ENCODE peak calls at places on chromosomes 2 and 18, in nine cellular contexts. Q, F, U, W, V, N, B, D and M are unnamed samples.

GRCh38 chr2:135744761-135745314 is 3.2 kb downstream of the UBXN4 start:
- DNase-seq in U (peak; percentile 42), V (peak; percentile 97), B (peak; percentile 55), F (peak; percentile 4), W (peak; percentile 18), Q (peak; percentile 21), D (peak; percentile 39), N (no peak), M (no peak)

GRCh38 chr18:13229021-13229671 is 10.6 kb downstream of the LDLRAD4 start:
- DNase-seq in B (no peak), F (no peak), V (no peak), W (no peak), D (no peak), N (no peak), Q (no peak), U (no peak), M (no peak)

GRCh38 chr2:29561241-29562027 is 360.0 kb downstream of the ALK start:
- DNase-seq in U (no peak), F (no peak), B (no peak), N (no peak), W (peak; percentile 18), V (no peak), D (no peak), Q (no peak), M (no peak)

GRCh38 chr2:12452211-12452610 is 264.5 kb upstream of the TRIB2 start:
- DNase-seq in D (no peak), N (no peak), B (no peak), V (no peak), U (peak; percentile 89), F (no peak), W (peak; percentile 71), Q (no peak), M (no peak)

GRCh38 chr2:111024496-111024895 is 96.2 kb upstream of the BCL2L11 start:
- DNase-seq in N (no peak), F (no peak), U (no peak), D (no peak), W (no peak), Q (no peak), V (no peak), B (no peak), M (no peak)

GRCh38 chr2:190469770-190470169 is 61.6 kb downstream of the MFSD6 start:
- DNase-seq in F (peak; percentile 16), D (peak; percentile 48), V (peak; percentile 86), B (no peak), Q (peak; percentile 34), U (peak; percentile 86), W (peak; percentile 96), N (no peak), M (no peak)

GRCh38 chr18:68662779-68663178 is 52.1 kb downstream of the TMX3 start:
- DNase-seq in N (no peak), Q (no peak), U (peak; percentile 66), F (no peak), B (no peak), D (no peak), V (peak; percentile 44), W (peak; percentile 42), M (no peak)

GRCh38 chr2:172427990-172428840 is 829 bp downstream of the ITGA6 start:
- DNase-seq in U (no peak), Q (no peak), B (peak; percentile 70), N (no peak), V (peak; percentile 45), D (peak; percentile 62), F (peak; percentile 59), W (no peak), M (peak; percentile 29)

GRCh38 chr2:111100765-111101162 is 19.9 kb upstream of the BCL2L11 start:
- DNase-seq in W (no peak), Q (no peak), F (no peak), B (peak; percentile 38), N (no peak), D (no peak), U (no peak), V (peak; percentile 68), M (no peak)

GRCh38 chr2:26561376-26561775 is 79.8 kb downstream of the CIB4 start:
- DNase-seq in F (no peak), N (no peak), W (no peak), V (no peak), Q (no peak), U (no peak), B (no peak), D (no peak), M (no peak)

GRCh38 chr2:26558271-26559043 is 80.5 kb upstream of the OTOF start:
- DNase-seq in V (no peak), U (peak; percentile 34), Q (no peak), W (peak; percentile 9), B (no peak), F (no peak), N (no peak), D (peak; percentile 26), M (peak; percentile 24)

GRCh38 chr2:26559044-26559405 is 81.1 kb upstream of the OTOF start:
- DNase-seq in Q (no peak), F (no peak), U (no peak), D (no peak), V (no peak), B (no peak), W (no peak), N (no peak), M (no peak)

GRCh38 chr2:26560892-26561291 is 80.3 kb downstream of the CIB4 start:
- DNase-seq in B (no peak), N (no peak), F (no peak), Q (no peak), U (no peak), W (no peak), V (no peak), D (no peak), M (no peak)

DNA sequence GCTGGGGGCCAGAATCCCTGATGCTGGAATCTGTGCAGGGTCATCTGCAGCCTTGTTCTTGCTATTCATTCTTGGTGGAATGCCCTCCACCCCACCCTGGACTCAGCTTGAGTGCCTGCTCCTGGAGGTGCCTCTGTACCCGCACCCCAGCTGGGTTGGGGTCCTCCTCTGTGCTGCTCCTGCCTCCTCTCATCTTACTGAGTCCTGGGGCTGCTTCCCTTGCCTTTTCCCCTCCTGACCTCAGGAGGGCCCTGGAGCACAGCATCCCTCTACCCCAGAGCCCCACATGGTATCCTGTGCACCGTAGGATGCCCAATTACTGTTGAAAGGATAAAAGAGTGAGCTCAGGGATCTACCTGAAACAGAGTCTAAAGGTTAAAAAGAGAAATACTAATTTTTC is 81.6 kb downstream of the CIB4 start:
- DNase-seq in W (no peak), V (no peak), B (no peak), U (no peak), N (no peak), F (no peak), D (no peak), Q (no peak), M (no peak)
- TF ChIP-seq CTCF in W (no peak), V (no peak), B (no peak), U (no peak), N (no peak), F (no peak), D (no peak), Q (no peak), M (no peak)

DNA sequence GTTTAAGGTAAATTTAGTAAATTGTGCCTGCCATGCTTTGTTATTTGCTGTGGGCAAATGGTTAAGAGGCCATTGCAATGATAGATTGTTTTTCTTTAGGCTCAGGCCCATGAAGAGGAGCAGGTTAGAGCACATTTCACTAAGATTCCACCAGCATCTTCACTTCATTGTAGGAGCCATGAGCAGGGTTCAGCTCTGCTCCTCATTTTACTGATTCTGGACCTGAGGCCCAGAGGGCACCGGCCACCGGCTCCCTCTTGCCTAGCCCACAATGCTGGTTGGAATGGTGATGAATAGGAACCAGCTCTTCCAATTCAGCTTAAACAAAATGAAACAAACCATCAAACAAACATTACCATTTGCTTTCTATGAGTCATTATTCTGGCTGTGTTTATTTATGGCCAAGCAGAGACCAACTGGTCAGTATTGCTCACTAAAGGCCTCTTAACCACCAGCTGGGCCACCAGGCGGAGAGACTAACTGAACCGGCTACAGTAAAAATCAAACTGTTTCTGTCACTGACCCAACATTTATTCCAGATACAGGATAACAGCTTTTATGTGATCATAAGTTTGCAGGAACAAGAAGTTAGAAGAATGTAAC is 176.7 kb downstream of the MTX2 start:
- DNase-seq in V (no peak), W (peak; percentile 19), U (peak; percentile 54), Q (no peak), D (no peak), N (peak; percentile 35), F (no peak), B (no peak), M (no peak)
- TF ChIP-seq CTCF in V (no peak), W (no peak), U (peak; percentile 7), Q (no peak), D (no peak), N (no peak), F (no peak), B (no peak), M (no peak)

DNA sequence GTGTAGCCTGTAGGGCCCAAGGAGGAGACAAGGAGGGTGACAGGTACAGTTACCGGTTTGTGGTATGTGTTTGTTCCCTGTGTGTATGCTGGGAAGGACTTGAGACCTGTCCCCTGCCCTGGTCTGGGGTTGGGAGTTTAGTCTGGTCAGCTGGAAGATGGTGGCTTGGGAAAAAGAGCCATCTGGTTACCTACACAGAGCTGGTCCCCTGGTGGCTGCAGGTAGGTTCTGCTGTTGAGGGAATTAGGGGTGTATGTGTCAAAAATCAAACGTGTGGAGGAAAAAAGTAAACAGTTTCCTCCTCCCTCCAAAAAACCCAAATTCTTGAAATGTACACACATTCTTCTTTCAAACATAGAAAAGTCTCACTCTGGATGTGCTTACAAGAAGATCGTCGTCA is 24.3 kb downstream of the PTMA start:
- DNase-seq in V (no peak), B (no peak), N (no peak), Q (no peak), U (no peak), D (no peak), F (no peak), W (no peak), M (no peak)
- TF ChIP-seq CTCF in V (peak; percentile 28), B (no peak), N (no peak), Q (no peak), U (peak; percentile 22), D (no peak), F (no peak), W (no peak), M (peak; percentile 23)

GRCh38 chr18:1528447-1528846 is 623.8 kb downstream of the ADCYAP1 start:
- DNase-seq in W (no peak), U (no peak), N (no peak), B (no peak), F (no peak), V (no peak), D (no peak), Q (no peak), M (no peak)
- TF ChIP-seq CTCF in W (no peak), U (no peak), N (no peak), B (no peak), F (no peak), V (no peak), D (no peak), Q (no peak), M (no peak)

DNA sequence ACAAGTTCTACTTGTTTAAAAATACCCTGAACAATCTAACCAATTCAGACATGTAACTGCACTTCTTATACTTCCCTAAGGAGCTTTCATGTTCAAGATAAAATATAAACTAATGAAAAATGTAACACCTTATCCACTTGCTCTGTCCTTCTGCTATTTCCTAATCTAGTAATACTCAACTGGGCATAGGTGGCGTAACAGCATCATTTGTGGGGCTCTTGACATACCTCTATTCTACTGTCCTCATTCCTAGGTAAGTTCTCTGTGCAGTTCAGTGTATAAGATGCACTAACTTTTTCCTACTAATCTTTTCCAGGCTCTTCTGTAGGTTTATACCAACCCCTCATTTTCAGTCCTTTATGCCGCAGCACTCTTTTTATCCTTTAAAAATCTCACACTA is 36.7 kb downstream of the PRKD3 start:
- DNase-seq in N (no peak), Q (no peak), F (no peak), W (no peak), U (peak; percentile 36), V (peak; percentile 15), D (peak; percentile 10), B (peak; percentile 44), M (no peak)
- TF ChIP-seq CTCF in N (peak; percentile 36), Q (no peak), F (no peak), W (no peak), U (no peak), V (peak; percentile 61), D (peak; percentile 17), B (peak; percentile 25), M (no peak)